ENCODE peak calls at places on chromosome 11, in nine cellular contexts. J, E, L, X, Q, C, K, O and M are unnamed samples.

GRCh38 chr11:71252782-71253730 is 679 bp upstream of the SHANK2 start:
- DNase-seq in J (no peak), E (no peak), L (peak), X (peak), Q (peak), C (no peak), K (peak), O (no peak), M (no peak)

GRCh38 chr11:120205596-120206161 is 5.2 kb upstream of the OAF start:
- DNase-seq in J (no peak), E (no peak), L (no peak), X (no peak), Q (peak), C (no peak), K (no peak), O (no peak), M (peak)

GRCh38 chr11:112174789-112175595 is at the start of gene BCO2:
- DNase-seq in J (peak), E (no peak), L (peak), X (peak), Q (peak), C (peak), K (peak), O (peak), M (peak)

GRCh38 chr11:15097411-15097810 is 17.3 kb upstream of the INSC start:
- DNase-seq in J (no peak), E (no peak), L (no peak), X (no peak), Q (no peak), C (no peak), K (no peak), O (no peak), M (no peak)

GRCh38 chr11:96049426-96049825 is 125.5 kb upstream of the MTMR2 start:
- DNase-seq in J (no peak), E (no peak), L (no peak), X (no peak), Q (peak), C (no peak), K (no peak), O (no peak), M (no peak)

GRCh38 chr11:132231656-132232173 is 861.3 kb downstream of the NTM start:
- DNase-seq in J (peak), E (no peak), L (no peak), X (no peak), Q (no peak), C (no peak), K (no peak), O (no peak), M (no peak)

GRCh38 chr11:72793452-72794367 is at the start of gene STARD10:
- DNase-seq in J (peak), E (peak), L (peak), X (peak), Q (peak), C (peak), K (peak), O (peak), M (peak)

GRCh38 chr11:31882951-31883392 is 71.8 kb upstream of the PAX6 start:
- DNase-seq in J (no peak), E (no peak), L (peak), X (no peak), Q (no peak), C (no peak), K (no peak), O (peak), M (no peak)

GRCh38 chr11:37718431-37718999 is 1120.5 kb upstream of the RAG2 start:
- DNase-seq in J (no peak), E (no peak), L (no peak), X (no peak), Q (peak), C (no peak), K (no peak), O (no peak), M (no peak)

GRCh38 chr11:83508804-83509203 is 222.6 kb upstream of the CCDC90B start:
- DNase-seq in J (no peak), E (no peak), L (no peak), X (no peak), Q (no peak), C (no peak), K (no peak), O (no peak), M (no peak)

GRCh38 chr11:91100432-91100831 is 877.6 kb upstream of the CHORDC1 start:
- DNase-seq in J (no peak), E (no peak), L (no peak), X (no peak), Q (no peak), C (no peak), K (no peak), O (no peak), M (no peak)

GRCh38 chr11:58674609-58675008 is 52.1 kb downstream of the CNTF start:
- DNase-seq in J (no peak), E (no peak), L (no peak), X (no peak), Q (no peak), C (no peak), K (peak), O (no peak), M (no peak)

GRCh38 chr11:110379936-110380335 is 49.8 kb upstream of the FDX1 start:
- DNase-seq in J (no peak), E (no peak), L (no peak), X (no peak), Q (no peak), C (no peak), K (no peak), O (no peak), M (no peak)

GRCh38 chr11:2846056-2846455 is 39.5 kb downstream of the CDKN1C start:
- DNase-seq in J (no peak), E (no peak), L (no peak), X (no peak), Q (no peak), C (no peak), K (no peak), O (no peak), M (no peak)

GRCh38 chr11:34427171-34427805 is 11.4 kb upstream of the CAT start:
- DNase-seq in J (no peak), E (no peak), L (no peak), X (no peak), Q (peak), C (no peak), K (no peak), O (no peak), M (peak)

GRCh38 chr11:1659478-1659877 is 29.9 kb downstream of the KRTAP5-5 start:
- DNase-seq in J (no peak), E (no peak), L (no peak), X (no peak), Q (no peak), C (peak), K (no peak), O (no peak), M (no peak)

GRCh38 chr11:117654856-117655255 is 142.2 kb downstream of the DSCAML1 start:
- DNase-seq in J (no peak), E (no peak), L (no peak), X (no peak), Q (no peak), C (no peak), K (no peak), O (no peak), M (no peak)

GRCh38 chr11:95375881-95376280 is 144.9 kb upstream of the SESN3 start:
- DNase-seq in J (no peak), E (no peak), L (no peak), X (no peak), Q (peak), C (no peak), K (no peak), O (no peak), M (no peak)

GRCh38 chr11:72735495-72736027 is 16.6 kb downstream of the ARAP1 start:
- DNase-seq in J (no peak), E (no peak), L (no peak), X (no peak), Q (peak), C (no peak), K (no peak), O (no peak), M (no peak)

GRCh38 chr11:6480299-6480914 is 724 bp downstream of the ARFIP2 start:
- DNase-seq in J (no peak), E (no peak), L (no peak), X (no peak), Q (no peak), C (no peak), K (peak), O (no peak), M (no peak)

GRCh38 chr11:122095950-122096942 is 19.8 kb downstream of the BLID start:
- DNase-seq in J (no peak), E (no peak), L (no peak), X (no peak), Q (peak), C (no peak), K (no peak), O (no peak), M (no peak)

GRCh38 chr11:45374632-45375031 is 88.5 kb upstream of the SYT13 start:
- DNase-seq in J (no peak), E (no peak), L (no peak), X (no peak), Q (peak), C (no peak), K (no peak), O (no peak), M (no peak)

GRCh38 chr11:48109046-48109666 is 107.5 kb upstream of the OR4B1 start:
- DNase-seq in J (no peak), E (no peak), L (peak), X (no peak), Q (peak), C (peak), K (no peak), O (no peak), M (no peak)

GRCh38 chr11:1153105-1153950 is 4.4 kb upstream of the MUC5AC start:
- DNase-seq in J (no peak), E (no peak), L (no peak), X (no peak), Q (no peak), C (no peak), K (no peak), O (peak), M (no peak)

GRCh38 chr11:73907191-73907590 is 30.4 kb downstream of the PAAF1 start:
- DNase-seq in J (no peak), E (no peak), L (no peak), X (no peak), Q (peak), C (no peak), K (no peak), O (no peak), M (peak)

GRCh38 chr11:69644071-69644961 is 3.4 kb downstream of the CCND1 start:
- DNase-seq in J (no peak), E (no peak), L (no peak), X (no peak), Q (peak), C (no peak), K (peak), O (no peak), M (peak)

GRCh38 chr11:128476729-128477128 is 110.6 kb downstream of the ETS1 start:
- DNase-seq in J (no peak), E (peak), L (no peak), X (no peak), Q (peak), C (no peak), K (no peak), O (no peak), M (no peak)

GRCh38 chr11:16806791-16807190 is 68.3 kb downstream of the C11orf58 start:
- DNase-seq in J (no peak), E (no peak), L (no peak), X (no peak), Q (peak), C (no peak), K (no peak), O (no peak), M (no peak)

GRCh38 chr11:43870981-43871550 is 9.6 kb upstream of the ALKBH3 start:
- DNase-seq in J (peak), E (no peak), L (no peak), X (no peak), Q (no peak), C (no peak), K (no peak), O (no peak), M (no peak)

GRCh38 chr11:12216542-12217422 is 106.4 kb downstream of the MICAL2 start:
- DNase-seq in J (no peak), E (no peak), L (no peak), X (no peak), Q (peak), C (no peak), K (peak), O (no peak), M (no peak)

GRCh38 chr11:24239930-24240329 is 256.9 kb upstream of the LUZP2 start:
- DNase-seq in J (no peak), E (no peak), L (no peak), X (no peak), Q (no peak), C (no peak), K (no peak), O (no peak), M (no peak)

GRCh38 chr11:27239305-27239942 is 123.6 kb downstream of the CCDC34 start:
- DNase-seq in J (no peak), E (no peak), L (no peak), X (no peak), Q (peak), C (no peak), K (no peak), O (no peak), M (no peak)

GRCh38 chr11:110124605-110125004 is 31.4 kb downstream of the ZC3H12C start:
- DNase-seq in J (no peak), E (no peak), L (no peak), X (no peak), Q (no peak), C (no peak), K (no peak), O (no peak), M (no peak)

DNA sequence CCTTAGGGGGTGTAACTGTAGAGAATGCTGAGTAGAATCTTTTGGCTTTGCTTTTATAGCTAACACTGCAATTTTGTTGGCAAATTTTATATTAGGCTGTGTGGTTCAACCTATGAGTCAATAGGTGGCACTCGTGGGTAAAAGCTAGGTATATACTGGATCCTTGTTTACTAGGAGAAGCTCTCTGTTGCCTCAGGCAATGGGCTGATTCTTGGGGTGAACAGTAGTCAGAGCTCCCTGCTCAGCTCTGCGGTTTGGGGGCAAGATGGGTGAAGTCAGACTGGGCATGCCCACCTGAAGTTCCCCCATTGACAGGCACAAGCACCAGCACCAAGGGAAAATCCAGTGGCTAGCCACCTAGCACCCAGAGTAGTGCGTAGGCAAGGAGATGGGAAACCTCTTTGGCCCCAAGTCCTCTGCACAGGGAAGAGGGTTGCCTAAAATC is 238.7 kb downstream of the FAM181B start:
- DNase-seq in J (no peak), E (no peak), L (peak), X (peak), Q (no peak), C (peak), K (peak), O (no peak), M (no peak)
- TF ChIP-seq CTCF in J (peak), E (no peak), L (peak), X (peak), Q (no peak), C (peak), K (peak), O (peak), M (peak)

GRCh38 chr11:101083334-101083733 is 46.3 kb downstream of the PGR start:
- DNase-seq in J (no peak), E (no peak), L (no peak), X (no peak), Q (no peak), C (no peak), K (no peak), O (no peak), M (no peak)
- TF ChIP-seq CTCF in J (no peak), E (no peak), L (no peak), X (no peak), Q (no peak), C (no peak), K (no peak), O (no peak), M (no peak)

GRCh38 chr11:133238455-133238854 is 293.8 kb downstream of the OPCML start:
- DNase-seq in J (no peak), E (no peak), L (no peak), X (no peak), Q (no peak), C (no peak), K (no peak), O (no peak), M (no peak)

GRCh38 chr11:133240908-133241307 is 291.4 kb downstream of the OPCML start:
- DNase-seq in J (no peak), E (no peak), L (no peak), X (no peak), Q (no peak), C (no peak), K (no peak), O (no peak), M (no peak)

GRCh38 chr11:133239530-133239929 is 292.8 kb downstream of the OPCML start:
- DNase-seq in J (no peak), E (no peak), L (peak), X (no peak), Q (no peak), C (no peak), K (no peak), O (no peak), M (no peak)

GRCh38 chr11:133249065-133249464 is 283.2 kb downstream of the OPCML start:
- DNase-seq in J (no peak), E (no peak), L (peak), X (no peak), Q (no peak), C (no peak), K (no peak), O (no peak), M (no peak)

GRCh38 chr11:133243832-133244231 is 288.5 kb downstream of the OPCML start:
- DNase-seq in J (no peak), E (no peak), L (peak), X (no peak), Q (no peak), C (no peak), K (no peak), O (no peak), M (no peak)
- TF ChIP-seq CTCF in J (no peak), E (no peak), L (peak), X (no peak), Q (no peak), C (no peak), K (no peak), O (no peak), M (no peak)

DNA sequence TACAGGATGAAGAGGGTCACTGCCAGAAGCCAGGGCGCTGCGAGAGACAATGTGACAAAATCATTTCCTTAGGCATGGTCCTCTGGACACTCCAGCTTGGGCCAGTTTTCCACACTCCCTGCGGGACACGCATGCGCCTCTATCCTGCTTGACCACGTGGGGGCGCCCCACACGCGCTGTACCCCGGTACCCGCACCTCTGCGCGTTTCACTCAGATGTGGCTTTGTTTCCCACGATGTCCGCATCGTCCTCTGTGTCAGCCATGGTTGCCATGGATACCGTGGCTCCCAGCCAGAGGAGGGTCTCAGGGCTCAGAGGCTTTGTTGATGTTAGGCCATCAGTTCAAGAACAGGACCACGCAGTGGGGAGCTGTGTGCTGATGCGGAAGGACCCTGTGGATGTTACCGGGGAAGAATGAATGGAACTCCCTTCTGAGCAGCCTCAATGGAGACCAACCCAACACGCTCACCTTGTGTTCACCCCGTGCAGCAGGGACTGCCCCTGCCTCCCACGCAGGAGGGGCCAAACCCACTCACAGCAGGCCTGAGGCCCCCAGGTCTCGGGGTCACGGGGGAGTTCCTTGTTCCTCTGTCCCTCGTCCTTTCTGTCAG is 101.1 kb upstream of the SLC22A12 start:
- DNase-seq in J (peak), E (peak), L (peak), X (peak), Q (peak), C (peak), K (peak), O (peak), M (peak)
- TF ChIP-seq CTCF in J (peak), E (peak), L (peak), X (peak), Q (peak), C (peak), K (peak), O (peak), M (peak)

GRCh38 chr11:57312511-57313021 is 12.2 kb downstream of the TNKS1BP1 start:
- DNase-seq in J (no peak), E (no peak), L (no peak), X (no peak), Q (no peak), C (no peak), K (no peak), O (peak), M (no peak)
- TF ChIP-seq CTCF in J (no peak), E (no peak), L (no peak), X (no peak), Q (no peak), C (no peak), K (no peak), O (no peak), M (no peak)